ENCODE peak calls at places on chromosomes 13 and 19, in nine cellular contexts. Z, T, G, O, W, X, I, P and K are unnamed samples.

GRCh38 chr19:1149259-1150045 is 24.6 kb downstream of the SBNO2 start:
- DNase-seq in Z (no peak), T (no peak), G (no peak), O (no peak), W (no peak), X (no peak), I (no peak), P (no peak), K (no peak)

GRCh38 chr19:31316201-31316951 is 32.9 kb downstream of the TSHZ3 start:
- DNase-seq in Z (no peak), T (peak), G (no peak), O (peak), W (peak), X (no peak), I (no peak), P (no peak), K (no peak)

GRCh38 chr13:30486230-30487074 is 20.7 kb upstream of the HMGB1 start:
- DNase-seq in Z (no peak), T (no peak), G (no peak), O (no peak), W (no peak), X (no peak), I (no peak), P (no peak), K (no peak)

GRCh38 chr13:76991432-76991795 is 467 bp upstream of the CLN5 start:
- DNase-seq in Z (peak), T (no peak), G (no peak), O (no peak), W (no peak), X (no peak), I (peak), P (peak), K (peak)

GRCh38 chr19:7928741-7929701 is 3.1 kb upstream of the CTXN1 start:
- DNase-seq in Z (peak), T (peak), G (peak), O (peak), W (peak), X (peak), I (peak), P (peak), K (no peak)

GRCh38 chr19:919157-920050 is 2.3 kb downstream of the KISS1R start:
- DNase-seq in Z (no peak), T (no peak), G (no peak), O (no peak), W (peak), X (no peak), I (no peak), P (peak), K (no peak)

GRCh38 chr13:107210216-107211010 is 642.5 kb upstream of the ARGLU1 start:
- DNase-seq in Z (no peak), T (peak), G (no peak), O (no peak), W (peak), X (no peak), I (no peak), P (no peak), K (no peak)

GRCh38 chr19:2865334-2866221 is 1.6 kb upstream of the ZNF556 start:
- DNase-seq in Z (no peak), T (no peak), G (no peak), O (no peak), W (no peak), X (no peak), I (no peak), P (no peak), K (no peak)

GRCh38 chr13:102395174-102395573 is 6.7 kb downstream of the FGF14 start:
- DNase-seq in Z (no peak), T (no peak), G (no peak), O (no peak), W (no peak), X (no peak), I (no peak), P (no peak), K (no peak)

GRCh38 chr13:73967397-73968165 is 166.6 kb downstream of the KLF12 start:
- DNase-seq in Z (no peak), T (no peak), G (no peak), O (no peak), W (no peak), X (no peak), I (peak), P (no peak), K (no peak)

GRCh38 chr13:113845723-113846638 is 17.9 kb downstream of the GAS6 start:
- DNase-seq in Z (no peak), T (no peak), G (no peak), O (peak), W (no peak), X (no peak), I (no peak), P (peak), K (no peak)

GRCh38 chr19:58439576-58440554 is at the start of gene ZNF132:
- DNase-seq in Z (peak), T (peak), G (peak), O (peak), W (peak), X (peak), I (peak), P (peak), K (peak)

GRCh38 chr19:30314056-30314804 is 58.0 kb upstream of the ZNF536 start:
- DNase-seq in Z (no peak), T (no peak), G (no peak), O (no peak), W (no peak), X (no peak), I (no peak), P (no peak), K (no peak)

GRCh38 chr13:113919761-113920160 is 54.1 kb downstream of the C13orf46 start:
- DNase-seq in Z (no peak), T (no peak), G (no peak), O (no peak), W (no peak), X (no peak), I (no peak), P (no peak), K (no peak)

GRCh38 chr19:38664503-38665211 is 17.2 kb downstream of the ACTN4 start:
- DNase-seq in Z (no peak), T (no peak), G (no peak), O (no peak), W (no peak), X (no peak), I (no peak), P (no peak), K (no peak)

GRCh38 chr13:38386421-38386820 is 36.8 kb downstream of the UFM1 start:
- DNase-seq in Z (no peak), T (peak), G (no peak), O (no peak), W (no peak), X (no peak), I (no peak), P (no peak), K (no peak)

GRCh38 chr13:102045713-102046112 is 356.1 kb downstream of the FGF14 start:
- DNase-seq in Z (no peak), T (no peak), G (no peak), O (no peak), W (no peak), X (no peak), I (no peak), P (no peak), K (no peak)

GRCh38 chr19:19074172-19074905 is 10.5 kb downstream of the SLC25A42 start:
- DNase-seq in Z (no peak), T (no peak), G (no peak), O (no peak), W (no peak), X (no peak), I (no peak), P (no peak), K (no peak)

GRCh38 chr13:73940098-73940497 is 194.1 kb downstream of the KLF12 start:
- DNase-seq in Z (no peak), T (no peak), G (no peak), O (no peak), W (no peak), X (no peak), I (no peak), P (no peak), K (no peak)

GRCh38 chr13:80903911-80904310 is 563.0 kb upstream of the SPRY2 start:
- DNase-seq in Z (no peak), T (peak), G (no peak), O (no peak), W (no peak), X (no peak), I (no peak), P (no peak), K (no peak)